ENCODE peak calls at places on chromosomes 5 and 9, in six cellular contexts. G, R, I, T, J and W are unnamed samples.

GRCh38 chr5:135032613-135033025 is 1.4 kb downstream of the PITX1 start:
- DNase-seq in G (no peak), R (no peak), I (no peak), T (no peak), J (no peak), W (no peak)

GRCh38 chr5:74389531-74390305 is 250.8 kb downstream of the ENC1 start:
- DNase-seq in G (no peak), R (no peak), I (no peak), T (no peak), J (no peak), W (no peak)

GRCh38 chr5:148554621-148555020 is 99.7 kb downstream of the HTR4 start:
- DNase-seq in G (no peak), R (no peak), I (no peak), T (no peak), J (no peak), W (no peak)

GRCh38 chr5:177608243-177609075 is 8.5 kb downstream of the B4GALT7 start:
- DNase-seq in G (no peak), R (no peak), I (peak; percentile 72), T (no peak), J (no peak), W (no peak)

GRCh38 chr9:121601234-121601633 is 50.2 kb upstream of the DAB2IP start:
- DNase-seq in G (no peak), R (no peak), I (no peak), T (no peak), J (no peak), W (no peak)

GRCh38 chr9:26955222-26955903 is 849 bp upstream of the IFT74 start:
- DNase-seq in G (peak; percentile 7), R (no peak), I (no peak), T (no peak), J (no peak), W (no peak)

GRCh38 chr5:68114641-68115040 is 100.9 kb upstream of the PIK3R1 start:
- DNase-seq in G (peak; percentile 89), R (no peak), I (no peak), T (peak; percentile 75), J (no peak), W (no peak)

GRCh38 chr9:24614070-24614469 is 68.4 kb upstream of the IZUMO3 start:
- DNase-seq in G (no peak), R (peak; percentile 4), I (no peak), T (no peak), J (peak; percentile 53), W (no peak)

GRCh38 chr5:96978812-96979449 is 43.1 kb downstream of the LNPEP start:
- DNase-seq in G (no peak), R (peak; percentile 6), I (no peak), T (peak; percentile 18), J (no peak), W (no peak)

GRCh38 chr5:57724836-57725235 is 242.2 kb upstream of the ACTBL2 start:
- DNase-seq in G (peak; percentile 37), R (no peak), I (no peak), T (peak; percentile 49), J (no peak), W (no peak)

DNA sequence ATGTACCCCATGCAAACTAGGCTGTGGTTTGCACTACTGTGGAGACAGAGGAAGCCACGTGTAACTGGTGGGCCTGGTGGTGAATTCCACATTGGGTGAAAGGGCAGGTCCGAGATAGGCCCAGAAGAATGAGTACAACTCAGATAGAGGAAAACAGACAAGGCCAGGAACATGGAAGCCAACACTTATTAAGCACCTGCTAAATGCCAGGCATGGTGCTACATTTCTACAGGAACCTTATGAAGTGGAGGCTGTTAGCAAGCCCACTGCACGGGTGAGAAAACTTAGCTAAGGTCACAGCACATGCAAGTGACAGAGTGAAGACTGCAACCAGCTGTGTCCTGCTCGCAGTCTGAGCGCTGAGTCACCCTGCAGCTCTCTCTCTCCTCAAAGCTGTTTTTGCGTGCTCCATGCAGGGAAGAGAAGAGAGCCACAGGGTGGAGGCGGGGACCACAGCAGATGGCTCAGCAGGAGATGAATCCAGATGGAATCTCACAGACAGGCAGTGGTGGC is 65.5 kb upstream of the SPTLC1 start:
- DNase-seq in G (peak; percentile 58), R (peak; percentile 29), I (no peak), T (peak; percentile 83), J (no peak), W (no peak)
- TF ChIP-seq CTCF in G (no peak), R (no peak), I (no peak), T (no peak), J (no peak), W (no peak)

GRCh38 chr9:81559197-81559596 is 130.2 kb downstream of the TLE1 start:
- DNase-seq in G (no peak), R (no peak), I (no peak), T (no peak), J (no peak), W (no peak)
- TF ChIP-seq CTCF in G (no peak), R (no peak), I (no peak), T (no peak), J (no peak), W (no peak)

GRCh38 chr5:138653502-138653901 is 78.3 kb upstream of the HSPA9 start:
- DNase-seq in G (peak; percentile 22), R (peak; percentile 46), I (no peak), T (peak; percentile 32), J (peak; percentile 38), W (no peak)
- TF ChIP-seq CTCF in G (peak; percentile 27), R (peak; percentile 41), I (no peak), T (peak; percentile 61), J (peak; percentile 40), W (no peak)

GRCh38 chr5:26009742-26010141 is 1028.6 kb downstream of the CDH9 start:
- DNase-seq in G (no peak), R (peak; percentile 39), I (no peak), T (no peak), J (peak; percentile 52), W (no peak)
- TF ChIP-seq CTCF in G (no peak), R (peak; percentile 51), I (no peak), T (no peak), J (no peak), W (no peak)

DNA sequence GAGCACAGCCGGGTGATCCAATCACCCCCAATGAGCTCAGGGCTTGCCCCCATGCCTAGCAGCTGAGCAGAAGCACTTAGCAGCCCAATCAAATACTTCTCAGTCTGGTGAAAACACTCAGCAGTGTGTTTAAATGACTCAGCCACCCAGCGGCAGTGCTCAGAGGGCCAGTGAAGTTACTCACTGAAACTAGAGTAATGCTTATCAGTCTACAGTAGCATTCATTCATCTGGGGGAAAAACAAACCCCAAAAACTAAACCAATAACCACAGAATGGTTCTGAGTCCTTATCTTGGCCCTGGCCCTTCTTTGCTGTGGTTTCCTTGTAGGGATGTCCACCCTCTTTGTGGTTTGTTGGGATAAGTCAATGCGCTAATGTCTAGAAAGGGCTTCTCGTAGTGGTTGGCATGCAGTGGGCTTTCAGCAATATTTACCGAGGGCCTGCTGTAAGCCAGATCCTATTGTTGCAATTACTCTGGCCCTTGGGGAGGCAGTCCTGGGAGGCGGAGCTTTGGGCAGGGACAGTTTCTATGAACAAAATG is 43.2 kb downstream of the LHX2 start:
- DNase-seq in G (peak; percentile 92), R (no peak), I (no peak), T (peak; percentile 96), J (no peak), W (no peak)
- TF ChIP-seq CTCF in G (peak; percentile 20), R (no peak), I (no peak), T (peak; percentile 26), J (peak; percentile 30), W (no peak)